ENCODE peak calls at places on chromosomes 7 and 10, in five cellular contexts. One of them, this sample, is unnamed.

GRCh38 chr7:22332481-22332880 is 24.5 kb downstream of the RAPGEF5 start:
- DNase-seq in neuronal stem cell: no peak
- DNase-seq in cardiac muscle cell: no peak
- DNase-seq in GM23248: no peak
- DNase-seq in SJSA1: no peak
- DNase-seq in this sample: no peak

GRCh38 chr10:3978174-3978573 is 193.2 kb upstream of the KLF6 start:
- DNase-seq in neuronal stem cell: no peak
- DNase-seq in cardiac muscle cell: no peak
- DNase-seq in GM23248: peak; percentile 71
- DNase-seq in SJSA1: no peak
- DNase-seq in this sample: no peak

GRCh38 chr10:7351905-7352304 is 58.9 kb downstream of the SFMBT2 start:
- DNase-seq in neuronal stem cell: no peak
- DNase-seq in cardiac muscle cell: no peak
- DNase-seq in GM23248: no peak
- DNase-seq in SJSA1: no peak
- DNase-seq in this sample: no peak

GRCh38 chr7:23426876-23427275 is 43.4 kb downstream of the IGF2BP3 start:
- DNase-seq in neuronal stem cell: no peak
- DNase-seq in cardiac muscle cell: no peak
- DNase-seq in GM23248: peak; percentile 4
- DNase-seq in SJSA1: no peak
- DNase-seq in this sample: no peak

GRCh38 chr7:67598469-67598868 is 601.8 kb downstream of the TYW1 start:
- DNase-seq in neuronal stem cell: no peak
- DNase-seq in cardiac muscle cell: no peak
- DNase-seq in GM23248: no peak
- DNase-seq in SJSA1: no peak
- DNase-seq in this sample: no peak

GRCh38 chr7:1883834-1884582 is 213.9 kb downstream of the ELFN1 start:
- DNase-seq in neuronal stem cell: no peak
- DNase-seq in cardiac muscle cell: no peak
- DNase-seq in GM23248: no peak
- DNase-seq in SJSA1: no peak
- DNase-seq in this sample: no peak

GRCh38 chr10:27449571-27449970 is 54.5 kb upstream of the RAB18 start:
- DNase-seq in neuronal stem cell: no peak
- DNase-seq in cardiac muscle cell: no peak
- DNase-seq in GM23248: no peak
- DNase-seq in SJSA1: no peak
- DNase-seq in this sample: no peak

GRCh38 chr7:91128574-91129348 is 135.5 kb upstream of the FZD1 start:
- DNase-seq in neuronal stem cell: no peak
- DNase-seq in cardiac muscle cell: peak; percentile 25
- DNase-seq in GM23248: no peak
- DNase-seq in SJSA1: no peak
- DNase-seq in this sample: peak; percentile 26

GRCh38 chr7:134552105-134552504 is 3.2 kb downstream of the AKR1B15 start:
- DNase-seq in neuronal stem cell: no peak
- DNase-seq in cardiac muscle cell: no peak
- DNase-seq in GM23248: peak; percentile 6
- DNase-seq in SJSA1: no peak
- DNase-seq in this sample: peak; percentile 16

GRCh38 chr7:6139189-6139996 is 108.2 kb downstream of the ANKRD61 start:
- DNase-seq in neuronal stem cell: no peak
- DNase-seq in cardiac muscle cell: no peak
- DNase-seq in GM23248: no peak
- DNase-seq in SJSA1: no peak
- DNase-seq in this sample: no peak

GRCh38 chr10:61842755-61843497 is 58.6 kb upstream of the ARID5B start:
- DNase-seq in neuronal stem cell: no peak
- DNase-seq in cardiac muscle cell: peak; percentile 58
- DNase-seq in GM23248: peak; percentile 87
- DNase-seq in SJSA1: no peak
- DNase-seq in this sample: peak; percentile 21

GRCh38 chr7:11753441-11753840 is 78.6 kb downstream of the THSD7A start:
- DNase-seq in neuronal stem cell: no peak
- DNase-seq in cardiac muscle cell: peak; percentile 3
- DNase-seq in GM23248: no peak
- DNase-seq in SJSA1: no peak
- DNase-seq in this sample: peak; percentile 91

DNA sequence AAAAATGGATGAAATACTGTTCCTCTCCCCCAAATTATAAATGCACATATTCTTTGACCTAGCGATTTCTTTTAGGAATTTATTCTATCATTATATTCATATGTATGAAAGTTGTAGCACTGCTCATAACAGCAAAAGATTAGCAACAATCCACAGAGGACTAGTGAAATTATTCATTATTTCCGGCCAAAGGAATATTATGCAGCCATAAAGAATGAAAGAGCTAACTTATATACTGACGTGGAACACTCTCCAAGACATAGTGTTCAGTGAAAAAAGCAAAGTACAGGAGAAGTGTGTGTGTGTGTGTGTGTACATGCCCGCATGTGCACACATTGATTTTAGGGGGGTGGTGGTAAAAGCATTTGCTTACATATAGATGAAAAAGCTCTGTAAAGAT is 23.3 kb downstream of the MMS19 start:
- DNase-seq in neuronal stem cell: no peak
- DNase-seq in cardiac muscle cell: no peak
- DNase-seq in GM23248: no peak
- DNase-seq in SJSA1: no peak
- DNase-seq in this sample: no peak
- H3K27me3 ChIP-seq in neuronal stem cell: no peaks in the 10 kb centered on the region
- H3K27me3 ChIP-seq in cardiac muscle cell: no peaks in the 10 kb centered on the region
- H3K27me3 ChIP-seq in GM23248: no peaks in the 10 kb centered on the region
- H3K27me3 ChIP-seq in SJSA1: no peaks in the 10 kb centered on the region
- H3K27me3 ChIP-seq in this sample: no peaks in the 10 kb centered on the region

GRCh38 chr10:32646535-32646934 is 200.6 kb downstream of the CCDC7 start:
- DNase-seq in neuronal stem cell: no peak
- DNase-seq in cardiac muscle cell: no peak
- DNase-seq in GM23248: no peak
- DNase-seq in SJSA1: no peak
- DNase-seq in this sample: no peak

DNA sequence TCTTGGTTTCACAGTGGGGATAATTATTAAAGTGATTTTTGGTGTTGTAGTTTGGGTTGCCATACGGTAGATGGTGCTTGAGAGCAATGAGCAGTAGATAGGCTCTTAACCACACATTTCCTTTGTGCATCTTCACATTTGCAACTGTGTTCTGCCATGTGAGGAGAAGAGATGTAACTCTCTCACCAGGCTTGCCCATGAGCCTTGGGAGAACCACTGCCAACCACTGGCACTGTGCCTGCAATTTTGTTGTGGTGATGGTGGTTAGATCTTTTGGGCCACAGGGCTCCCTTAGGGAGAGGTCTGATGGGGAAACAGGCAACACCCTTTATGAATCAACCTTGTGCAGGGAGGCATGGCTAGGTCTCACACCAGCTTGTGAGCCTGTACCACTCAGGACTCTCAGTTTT is 204.3 kb downstream of the CCDC7 start:
- DNase-seq in neuronal stem cell: no peak
- DNase-seq in cardiac muscle cell: peak; percentile 17
- DNase-seq in GM23248: peak; percentile 14
- DNase-seq in SJSA1: no peak
- DNase-seq in this sample: no peak
- H3K9me3 ChIP-seq in neuronal stem cell: peaks cover 5% of the 10 kb centered on the region
- H3K9me3 ChIP-seq in cardiac muscle cell: no peaks in the 10 kb centered on the region
- H3K9me3 ChIP-seq in GM23248: no peaks in the 10 kb centered on the region
- H3K9me3 ChIP-seq in SJSA1: peaks cover 2% of the 10 kb centered on the region
- H3K9me3 ChIP-seq in this sample: no peaks in the 10 kb centered on the region

DNA sequence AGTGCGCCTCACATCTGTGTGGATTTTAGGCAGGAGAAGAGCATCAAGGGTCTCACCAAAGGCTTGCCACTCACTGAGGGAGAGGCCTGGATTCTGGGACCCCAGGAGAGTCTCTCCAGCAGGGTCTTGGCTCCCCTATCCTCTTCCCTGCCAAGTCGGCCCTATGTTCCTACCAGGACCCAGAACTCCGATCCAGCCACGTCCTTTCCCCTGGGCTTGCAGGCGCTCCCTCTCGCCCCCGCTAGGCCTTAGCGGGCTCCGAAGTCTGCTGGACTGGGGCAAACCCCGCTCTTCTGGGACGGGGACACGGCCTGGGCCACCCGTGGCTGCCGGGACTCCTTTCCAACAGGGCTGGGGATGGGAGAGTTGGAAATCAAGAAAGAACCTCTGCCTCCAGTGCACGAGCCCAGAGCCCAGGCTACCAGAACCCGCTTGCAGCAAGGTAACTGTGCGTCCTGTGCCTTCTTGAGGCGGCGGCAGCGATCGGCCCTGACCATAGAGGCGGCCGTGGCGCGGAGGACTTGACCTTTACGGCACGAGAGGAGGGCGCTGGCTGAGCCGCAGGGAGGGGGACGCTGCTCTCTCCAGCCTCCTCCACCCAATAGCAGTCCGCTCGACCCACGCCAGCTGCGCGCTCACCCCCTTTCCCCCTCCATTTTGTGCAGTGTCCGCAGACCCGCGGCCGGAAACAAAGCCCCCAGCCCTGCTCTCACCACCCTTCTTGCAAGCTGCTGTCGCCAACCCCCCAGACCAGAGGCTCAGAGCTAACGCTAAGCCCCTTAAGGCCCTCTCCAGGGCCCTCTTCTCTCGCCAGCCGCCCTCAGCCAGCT is 6.9 kb upstream of the HOXA11 start:
- DNase-seq in neuronal stem cell: no peak
- DNase-seq in cardiac muscle cell: no peak
- DNase-seq in GM23248: no peak
- DNase-seq in SJSA1: peak; percentile 47
- DNase-seq in this sample: peak; percentile 12
- H3K4me3 ChIP-seq in neuronal stem cell: peak overlapping the region; percentile 37
- H3K4me3 ChIP-seq in cardiac muscle cell: no peak overlapping the region
- H3K4me3 ChIP-seq in GM23248: peak overlapping the region; percentile 74
- H3K4me3 ChIP-seq in SJSA1: peak overlapping the region; percentile 29
- H3K4me3 ChIP-seq in this sample: no peak overlapping the region

DNA sequence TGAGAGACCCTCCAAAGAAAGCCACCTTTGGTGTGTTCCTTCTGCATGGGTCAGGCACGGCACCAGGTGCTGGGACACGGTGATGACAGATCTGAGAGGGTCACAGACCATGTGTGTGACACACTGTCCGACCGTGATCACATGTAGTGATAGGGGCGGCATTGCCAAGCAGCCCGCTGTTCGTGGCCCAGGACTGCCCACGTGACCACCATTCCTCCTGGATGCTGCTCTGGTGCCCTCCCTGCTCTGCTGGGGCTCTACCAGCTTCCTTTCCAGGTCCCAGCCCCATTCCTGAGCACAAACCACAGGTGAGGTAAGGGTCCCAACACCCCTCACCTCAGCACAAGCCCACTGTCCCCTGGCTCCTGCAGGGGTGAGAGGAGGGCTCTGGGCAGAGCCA is 10.1 kb upstream of the SLC18A3 start:
- DNase-seq in neuronal stem cell: no peak
- DNase-seq in cardiac muscle cell: no peak
- DNase-seq in GM23248: no peak
- DNase-seq in SJSA1: no peak
- DNase-seq in this sample: no peak
- H3K27me3 ChIP-seq in neuronal stem cell: peaks cover under 1% of the 10 kb centered on the region
- H3K27me3 ChIP-seq in cardiac muscle cell: peaks cover 48% of the 10 kb centered on the region
- H3K27me3 ChIP-seq in GM23248: peaks cover 18% of the 10 kb centered on the region
- H3K27me3 ChIP-seq in SJSA1: no peaks in the 10 kb centered on the region
- H3K27me3 ChIP-seq in this sample: peaks cover 3% of the 10 kb centered on the region

GRCh38 chr7:27367179-27367929 is 124.8 kb downstream of the EVX1 start:
- DNase-seq in neuronal stem cell: no peak
- DNase-seq in cardiac muscle cell: no peak
- DNase-seq in GM23248: no peak
- DNase-seq in SJSA1: no peak
- DNase-seq in this sample: no peak
- H3K9me3 ChIP-seq in neuronal stem cell: no peaks in the 10 kb centered on the region
- H3K9me3 ChIP-seq in cardiac muscle cell: no peaks in the 10 kb centered on the region
- H3K9me3 ChIP-seq in GM23248: no peaks in the 10 kb centered on the region
- H3K9me3 ChIP-seq in SJSA1: no peaks in the 10 kb centered on the region
- H3K9me3 ChIP-seq in this sample: no peaks in the 10 kb centered on the region